ENCODE peak calls at places on chromosomes 12 and 14, in nine cellular contexts. L is hepatocyte, B is OCI-LY7, A is HCT116, D is GM23248, P is PC-3, W is SK-N-SH, J is neural progenitor cell, E is MM.1S. H is an unnamed sample.
A peak's percentile ranks its signal among the peaks of the same experiment; 100 is the strongest.

GRCh38 chr12:75759842-75760260 is 248.4 kb upstream of the KRR1 start:
- DNase-seq in L (no peak), B (no peak), A (peak; percentile 76), D (peak; percentile 86), P (peak; percentile 87), W (no peak), J (no peak), E (no peak), H (no peak)

GRCh38 chr12:91144053-91144452 is 32.8 kb upstream of the LUM start:
- DNase-seq in L (no peak), B (no peak), A (no peak), D (peak; percentile 61), P (peak; percentile 69), W (no peak), J (no peak), E (no peak), H (no peak)

GRCh38 chr12:75900781-75901254 is 130.8 kb downstream of the PHLDA1 start:
- DNase-seq in L (no peak), B (no peak), A (no peak), D (no peak), P (no peak), W (no peak), J (no peak), E (no peak), H (no peak)

GRCh38 chr14:77014004-77014604 is 14.4 kb downstream of the IRF2BPL start:
- DNase-seq in L (peak; percentile 75), B (no peak), A (no peak), D (no peak), P (no peak), W (peak; percentile 71), J (peak; percentile 65), E (no peak), H (peak; percentile 43)

GRCh38 chr12:92942905-92943304 is 13.8 kb upstream of the EEA1 start:
- DNase-seq in L (no peak), B (no peak), A (no peak), D (peak; percentile 45), P (no peak), W (no peak), J (no peak), E (no peak), H (no peak)

GRCh38 chr14:36514278-36515104 is 5.5 kb downstream of the NKX2-1 start:
- DNase-seq in L (no peak), B (no peak), A (no peak), D (no peak), P (no peak), W (no peak), J (peak; percentile 68), E (no peak), H (peak; percentile 46)

GRCh38 chr12:124812972-124813371 is 50.7 kb downstream of the SCARB1 start:
- DNase-seq in L (no peak), B (no peak), A (no peak), D (no peak), P (no peak), W (no peak), J (no peak), E (no peak), H (no peak)

GRCh38 chr14:55129428-55130193 is 559 bp downstream of the LGALS3 start:
- DNase-seq in L (peak; percentile 72), B (no peak), A (no peak), D (peak; percentile 93), P (peak; percentile 84), W (peak; percentile 81), J (peak; percentile 53), E (peak; percentile 7), H (peak; percentile 72)

GRCh38 chr14:104694475-104694950 is 5.1 kb downstream of the INF2 start:
- DNase-seq in L (no peak), B (no peak), A (no peak), D (no peak), P (no peak), W (no peak), J (no peak), E (no peak), H (no peak)

GRCh38 chr14:105883066-105884005 is 357.0 kb downstream of the TMEM121 start:
- DNase-seq in L (no peak), B (no peak), A (no peak), D (no peak), P (no peak), W (no peak), J (no peak), E (no peak), H (no peak)

GRCh38 chr12:60279224-60279623 is 683.4 kb downstream of the SLC16A7 start:
- DNase-seq in L (no peak), B (no peak), A (no peak), D (peak; percentile 45), P (peak; percentile 51), W (no peak), J (no peak), E (no peak), H (no peak)
- TF ChIP-seq EZH2phosphoT487 in L (no peak), B (no peak), A (no peak), D (no peak), P (no peak), W (no peak), J (no peak), E (no peak), H (no peak)

GRCh38 chr12:72226510-72226909 is 45.7 kb upstream of the TRHDE start:
- DNase-seq in L (no peak), B (no peak), A (no peak), D (no peak), P (no peak), W (no peak), J (no peak), E (no peak), H (no peak)

GRCh38 chr12:72230589-72230988 is 41.6 kb upstream of the TRHDE start:
- DNase-seq in L (no peak), B (no peak), A (no peak), D (peak; percentile 2), P (peak; percentile 33), W (no peak), J (no peak), E (no peak), H (no peak)

DNA sequence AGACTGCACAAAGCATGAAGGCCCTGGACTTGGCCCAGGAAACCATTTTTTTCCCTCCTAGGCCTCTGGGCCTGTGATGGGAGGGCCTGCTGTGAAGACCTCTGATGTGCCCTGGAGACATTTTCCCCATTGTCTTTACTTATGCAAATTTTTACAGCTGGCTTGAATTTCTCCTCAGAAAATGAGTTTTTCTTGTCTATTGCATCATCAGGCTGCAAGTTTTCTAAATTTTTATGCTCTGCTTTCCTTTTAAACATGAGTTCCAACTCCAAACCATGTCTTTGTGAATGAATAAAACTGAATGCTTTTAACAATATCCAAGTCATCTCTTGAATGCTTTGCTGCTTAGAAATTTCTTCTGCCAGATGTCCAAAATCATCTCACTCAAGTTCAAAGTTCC is 43.7 kb upstream of the TRHDE start:
- DNase-seq in L (no peak), B (no peak), A (no peak), D (no peak), P (no peak), W (no peak), J (no peak), E (no peak), H (no peak)
- TF ChIP-seq EZH2phosphoT487 in L (no peak), B (no peak), A (no peak), D (no peak), P (no peak), W (no peak), J (no peak), E (no peak), H (no peak)

DNA sequence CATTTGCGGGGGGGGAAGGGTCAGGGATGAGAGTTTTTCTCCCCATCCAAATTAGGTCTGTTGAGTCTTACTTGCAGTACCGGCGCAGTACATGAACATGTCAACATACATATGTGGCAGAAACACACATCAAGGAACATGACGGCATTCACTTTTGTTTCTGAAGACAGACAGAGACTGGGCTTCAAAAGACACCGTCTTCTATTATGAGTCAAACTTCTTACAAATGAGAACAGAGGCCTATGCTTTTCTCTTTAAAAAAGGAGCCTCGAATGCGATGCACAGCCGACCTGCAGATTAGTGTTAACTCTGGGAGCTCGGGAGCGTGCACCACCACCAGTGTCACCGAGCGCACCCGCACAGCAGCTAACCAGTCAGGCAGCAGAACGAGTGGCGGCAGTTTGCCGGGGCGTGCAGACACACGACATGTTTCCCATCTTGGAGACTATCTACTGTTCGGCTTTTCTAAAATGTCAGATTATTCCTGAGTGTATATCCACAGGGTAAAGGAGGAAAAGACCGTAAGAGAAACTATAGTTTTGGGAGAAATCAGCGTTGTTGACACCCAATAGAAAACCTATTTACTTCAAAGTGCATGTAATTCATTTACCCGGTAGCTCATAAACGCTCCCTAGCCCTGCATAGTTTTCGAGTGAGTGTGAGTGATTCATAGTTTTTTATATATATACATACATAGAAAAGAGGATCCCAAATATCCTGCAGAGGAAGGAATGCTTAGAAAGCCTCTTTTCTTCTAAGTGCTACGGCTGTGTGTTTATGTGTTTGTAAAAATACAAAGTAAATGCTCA is 33.0 kb downstream of the UBR7 start:
- DNase-seq in L (no peak), B (no peak), A (peak; percentile 57), D (peak; percentile 74), P (peak; percentile 95), W (no peak), J (no peak), E (no peak), H (no peak)
- TF ChIP-seq EZH2phosphoT487 in L (no peak), B (no peak), A (no peak), D (no peak), P (no peak), W (no peak), J (no peak), E (no peak), H (no peak)

DNA sequence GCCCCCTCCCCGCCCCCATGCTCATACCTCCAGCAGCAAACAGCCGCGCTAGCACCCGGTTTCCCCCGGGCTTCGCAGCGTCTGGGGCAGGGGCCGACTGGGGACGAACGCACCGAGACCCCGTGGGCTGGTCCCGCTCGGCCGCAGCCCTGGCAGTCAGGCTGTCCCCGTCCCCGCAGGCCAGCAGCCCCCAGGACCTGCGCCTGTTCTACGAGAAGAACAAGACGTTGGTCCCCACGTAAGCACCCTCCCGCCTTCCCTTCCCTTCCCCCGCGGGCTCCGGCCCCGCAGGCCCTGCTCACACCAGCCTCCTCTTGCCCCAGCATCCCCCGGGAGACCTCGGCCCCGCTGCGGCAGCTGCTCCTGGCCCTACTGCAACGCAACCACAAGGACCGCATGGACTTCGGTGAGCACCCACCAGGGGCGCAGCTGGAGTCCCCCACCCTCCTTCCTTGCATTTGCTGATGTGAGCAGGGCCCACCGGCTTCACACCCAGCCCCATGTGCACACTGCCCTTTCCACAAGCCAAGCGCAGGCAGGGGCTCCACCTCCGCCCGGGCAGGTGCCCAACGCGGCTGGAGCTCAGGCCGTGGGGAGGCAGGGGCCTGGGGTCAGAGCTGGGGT is 15.3 kb downstream of the ULK1 start:
- DNase-seq in L (no peak), B (no peak), A (no peak), D (no peak), P (no peak), W (no peak), J (no peak), E (no peak), H (no peak)
- TF ChIP-seq EZH2phosphoT487 in L (no peak), B (no peak), A (no peak), D (no peak), P (no peak), W (no peak), J (no peak), E (no peak), H (no peak)

DNA sequence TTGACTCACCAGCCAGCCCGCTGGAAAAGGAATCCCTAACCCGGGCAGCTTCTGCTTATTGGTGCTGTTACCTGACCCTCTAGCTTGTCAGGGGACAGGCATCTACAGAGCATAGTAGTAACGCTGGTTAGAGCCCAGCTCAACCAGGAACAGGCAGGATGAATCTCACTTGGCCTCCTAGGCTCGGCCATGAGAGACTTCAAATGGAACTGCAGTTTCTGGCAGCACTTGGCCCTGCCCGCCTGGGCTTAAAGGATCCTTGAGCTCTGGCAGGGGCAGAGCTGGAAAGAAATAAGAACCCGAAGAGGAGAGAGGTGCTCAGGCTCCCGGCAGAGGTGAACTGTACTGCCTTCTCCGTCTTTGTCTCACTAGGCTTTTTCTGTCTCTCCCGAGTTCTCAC is 2.3 kb upstream of the LHX5 start:
- DNase-seq in L (no peak), B (no peak), A (no peak), D (no peak), P (peak; percentile 67), W (peak; percentile 26), J (peak; percentile 72), E (no peak), H (peak; percentile 52)
- TF ChIP-seq EZH2phosphoT487 in L (no peak), B (no peak), A (no peak), D (no peak), P (no peak), W (no peak), J (no peak), E (no peak), H (no peak)